ENCODE peak calls at places on chromosomes 12 and 14, in four cellular contexts. C, U, O and V are unnamed samples.

GRCh38 chr12:2083561-2083960 is 30.8 kb downstream of the CACNA1C start:
- DNase-seq in O (no peak), C (no peak), U (no peak), V (no peak)

GRCh38 chr12:102063066-102063465 is 1.3 kb upstream of the WASHC3 start:
- DNase-seq in O (no peak), C (no peak), U (no peak), V (no peak)

GRCh38 chr12:64066776-64067175 is 155.3 kb downstream of the KICS2 start:
- DNase-seq in O (no peak), U (no peak), C (no peak), V (no peak)

GRCh38 chr12:121781751-121782615 is 11.5 kb downstream of the RHOF start:
- DNase-seq in C (peak), O (no peak), U (no peak), V (no peak)

GRCh38 chr12:45730116-45730841 is 773 bp downstream of the ARID2 start:
- DNase-seq in C (peak), O (no peak), U (peak), V (peak)

GRCh38 chr14:98501836-98502235 is 770.2 kb downstream of the BCL11B start:
- DNase-seq in C (no peak), U (no peak), O (no peak), V (no peak)

GRCh38 chr12:45613306-45613705 is 116.2 kb upstream of the ARID2 start:
- DNase-seq in C (peak), U (no peak), O (peak), V (no peak)

GRCh38 chr12:75720807-75721206 is 209.4 kb upstream of the KRR1 start:
- DNase-seq in C (no peak), U (no peak), O (no peak), V (no peak)

GRCh38 chr12:7439579-7440505 is 4.1 kb downstream of the CD163L1 start:
- DNase-seq in U (peak), O (peak), C (peak), V (peak)

GRCh38 chr14:23829736-23830474 is 123.7 kb upstream of the DHRS4 start:
- DNase-seq in C (peak), U (no peak), O (peak), V (no peak)

GRCh38 chr12:40801861-40802260 is 109.6 kb downstream of the CNTN1 start:
- DNase-seq in C (no peak), O (no peak), U (no peak), V (no peak)

GRCh38 chr14:89407856-89408255 is 9.2 kb downstream of the FOXN3 start:
- DNase-seq in C (peak), O (no peak), U (no peak), V (no peak)

GRCh38 chr14:79464468-79464867 is 746.8 kb downstream of the DIO2 start:
- DNase-seq in C (no peak), O (no peak), U (no peak), V (no peak)

GRCh38 chr12:22684526-22685118 is 59.7 kb downstream of the ETNK1 start:
- DNase-seq in O (no peak), U (no peak), C (peak), V (no peak)

GRCh38 chr12:29148065-29148957 is 767 bp upstream of the FAR2 start:
- DNase-seq in C (peak), U (peak), O (no peak), V (peak)

GRCh38 chr14:68261092-68261842 is 441.7 kb downstream of the RAD51B start:
- DNase-seq in U (no peak), C (no peak), O (no peak), V (no peak)

GRCh38 chr12:120238839-120239445 is 26.6 kb downstream of the PXN start:
- DNase-seq in U (no peak), O (no peak), C (no peak), V (no peak)

GRCh38 chr14:72743626-72744025 is 150.3 kb downstream of the DPF3 start:
- DNase-seq in U (no peak), C (no peak), O (no peak), V (no peak)

GRCh38 chr12:9866786-9867379 is 2.3 kb downstream of the CLEC2B start:
- DNase-seq in O (no peak), C (no peak), U (no peak), V (no peak)

GRCh38 chr12:13099910-13100609 is 3.4 kb downstream of the GSG1 start:
- DNase-seq in C (peak), O (no peak), U (no peak), V (no peak)

GRCh38 chr12:104751024-104751570 is 207.0 kb downstream of the SLC41A2 start:
- DNase-seq in C (no peak), O (no peak), U (no peak), V (no peak)

GRCh38 chr14:20682435-20683124 is 1.8 kb upstream of the RNASE4 start:
- DNase-seq in U (peak), O (no peak), C (peak), V (peak)

GRCh38 chr12:109621864-109622485 is 48.4 kb downstream of the MVK start:
- DNase-seq in U (no peak), C (no peak), O (no peak), V (no peak)

GRCh38 chr12:125089083-125089482 is 23.8 kb downstream of the AACS start:
- DNase-seq in O (no peak), C (no peak), U (no peak), V (no peak)

GRCh38 chr12:53624956-53625355 is 1.2 kb downstream of the ATF7 start:
- DNase-seq in C (peak), U (no peak), O (no peak), V (no peak)

GRCh38 chr12:115380509-115381120 is 696.6 kb upstream of the TBX3 start:
- DNase-seq in O (no peak), U (no peak), C (no peak), V (no peak)

GRCh38 chr12:4178424-4179184 is 95.0 kb upstream of the CCND2 start:
- DNase-seq in C (no peak), O (no peak), U (no peak), V (no peak)

GRCh38 chr12:105474672-105475071 is 144.2 kb downstream of the C12orf75 start:
- DNase-seq in U (no peak), O (no peak), C (no peak), V (no peak)

GRCh38 chr14:25472700-25473099 is 422.8 kb upstream of the STXBP6 start:
- DNase-seq in C (no peak), O (no peak), U (no peak), V (no peak)

GRCh38 chr12:76558684-76559276 is 791 bp downstream of the OSBPL8 start:
- DNase-seq in O (no peak), U (peak), C (peak), V (peak)

GRCh38 chr12:120199595-120200306 is 1.2 kb downstream of the RPLP0 start:
- DNase-seq in O (peak), C (peak), U (no peak), V (no peak)

GRCh38 chr14:95320076-95320895 is 578 bp upstream of the CLMN start:
- DNase-seq in O (no peak), U (peak), C (no peak), V (no peak)

GRCh38 chr14:52003324-52003723 is 14.0 kb downstream of the RTRAF start:
- DNase-seq in O (no peak), C (peak), U (no peak), V (no peak)

GRCh38 chr12:55713721-55714120 is 2.1 kb upstream of the BLOC1S1 start:
- DNase-seq in U (no peak), O (no peak), C (peak), V (no peak)

GRCh38 chr12:18868673-18869072 is 130.8 kb downstream of the CAPZA3 start:
- DNase-seq in O (no peak), C (no peak), U (no peak), V (no peak)

GRCh38 chr12:25005376-25005775 is 56.5 kb upstream of the BCAT1 start:
- DNase-seq in U (no peak), C (no peak), O (no peak), V (no peak)

GRCh38 chr12:67667276-67668073 is 18.9 kb downstream of the DYRK2 start:
- DNase-seq in U (no peak), C (peak), O (no peak), V (no peak)

GRCh38 chr12:126937431-126937830 is 1329.5 kb upstream of the TMEM132C start:
- DNase-seq in C (no peak), O (no peak), U (no peak), V (no peak)

GRCh38 chr14:89908712-89909450 is 45.6 kb downstream of the EFCAB11 start:
- DNase-seq in C (no peak), O (no peak), U (no peak), V (no peak)

DNA sequence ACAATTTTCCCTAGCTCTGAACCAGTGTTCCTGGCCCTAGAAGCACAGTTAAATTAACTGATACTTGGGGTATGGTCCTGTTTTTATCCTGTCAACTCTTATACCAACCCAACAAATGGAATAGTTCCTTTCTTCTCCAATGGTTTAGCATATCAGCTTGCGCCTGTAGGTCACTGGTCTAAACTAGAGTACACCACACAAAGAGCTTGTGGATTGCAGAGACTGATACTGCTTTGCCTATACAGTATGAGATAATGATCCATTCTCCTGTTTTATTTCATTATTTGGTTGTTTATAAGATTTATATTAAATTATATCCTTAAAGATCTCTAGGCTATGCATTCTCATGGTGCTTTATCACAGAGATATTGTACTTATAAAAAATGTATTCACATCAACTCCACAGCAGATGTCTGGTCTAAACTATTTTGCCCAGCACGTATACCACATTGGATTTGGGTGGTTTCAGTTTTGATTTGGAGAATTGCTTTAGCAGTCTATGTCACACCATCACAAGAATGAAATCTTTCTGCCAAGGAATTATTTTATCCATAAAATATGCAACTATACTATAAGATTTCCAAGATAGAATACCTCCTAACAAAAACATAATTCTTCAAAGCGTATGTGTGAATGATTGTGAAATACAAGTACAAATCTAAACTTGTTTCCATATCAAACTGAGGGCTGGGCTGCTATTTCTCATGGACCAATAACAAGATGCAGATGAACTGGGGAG is 142.1 kb downstream of the SLC16A7 start:
- DNase-seq in O (no peak), U (no peak), C (peak), V (no peak)
- H3K4me3 ChIP-seq in O (peak), U (no peak), C (no peak), V (peak)

DNA sequence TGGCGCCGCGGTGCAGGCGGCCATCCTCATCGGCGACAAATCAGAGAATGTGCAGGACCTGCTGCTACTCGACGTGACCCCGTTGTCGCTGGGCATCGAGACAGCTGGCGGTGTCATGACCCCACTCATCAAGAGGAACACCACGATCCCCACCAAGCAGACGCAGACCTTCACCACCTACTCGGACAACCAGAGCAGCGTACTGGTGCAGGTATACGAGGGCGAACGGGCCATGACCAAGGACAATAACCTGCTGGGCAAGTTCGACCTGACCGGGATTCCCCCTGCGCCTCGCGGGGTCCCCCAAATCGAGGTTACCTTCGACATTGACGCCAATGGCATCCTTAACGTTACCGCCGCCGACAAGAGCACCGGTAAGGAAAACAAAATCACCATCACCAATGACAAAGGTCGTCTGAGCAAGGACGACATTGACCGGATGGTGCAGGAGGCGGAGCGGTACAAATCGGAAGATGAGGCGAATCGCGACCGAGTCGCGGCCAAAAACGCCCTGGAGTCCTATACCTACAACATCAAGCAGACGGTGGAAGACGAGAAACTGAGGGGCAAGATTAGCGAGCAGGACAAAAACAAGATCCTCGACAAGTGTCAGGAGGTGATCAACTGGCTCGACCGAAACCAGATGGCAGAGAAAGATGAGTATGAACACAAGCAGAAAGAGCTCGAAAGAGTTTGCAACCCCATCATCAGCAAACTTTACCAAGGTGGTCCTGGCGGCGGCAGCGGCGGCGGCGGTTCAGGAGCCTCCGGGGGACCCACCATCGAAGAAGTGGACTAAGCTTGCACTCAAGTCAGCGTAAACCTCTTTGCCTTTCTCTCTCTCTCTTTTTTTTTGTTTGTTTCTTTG is 1.7 kb downstream of the HSPA2 start:
- DNase-seq in U (peak), O (no peak), C (no peak), V (no peak)
- H3K4me3 ChIP-seq in U (peak), O (peak), C (peak), V (peak)

DNA sequence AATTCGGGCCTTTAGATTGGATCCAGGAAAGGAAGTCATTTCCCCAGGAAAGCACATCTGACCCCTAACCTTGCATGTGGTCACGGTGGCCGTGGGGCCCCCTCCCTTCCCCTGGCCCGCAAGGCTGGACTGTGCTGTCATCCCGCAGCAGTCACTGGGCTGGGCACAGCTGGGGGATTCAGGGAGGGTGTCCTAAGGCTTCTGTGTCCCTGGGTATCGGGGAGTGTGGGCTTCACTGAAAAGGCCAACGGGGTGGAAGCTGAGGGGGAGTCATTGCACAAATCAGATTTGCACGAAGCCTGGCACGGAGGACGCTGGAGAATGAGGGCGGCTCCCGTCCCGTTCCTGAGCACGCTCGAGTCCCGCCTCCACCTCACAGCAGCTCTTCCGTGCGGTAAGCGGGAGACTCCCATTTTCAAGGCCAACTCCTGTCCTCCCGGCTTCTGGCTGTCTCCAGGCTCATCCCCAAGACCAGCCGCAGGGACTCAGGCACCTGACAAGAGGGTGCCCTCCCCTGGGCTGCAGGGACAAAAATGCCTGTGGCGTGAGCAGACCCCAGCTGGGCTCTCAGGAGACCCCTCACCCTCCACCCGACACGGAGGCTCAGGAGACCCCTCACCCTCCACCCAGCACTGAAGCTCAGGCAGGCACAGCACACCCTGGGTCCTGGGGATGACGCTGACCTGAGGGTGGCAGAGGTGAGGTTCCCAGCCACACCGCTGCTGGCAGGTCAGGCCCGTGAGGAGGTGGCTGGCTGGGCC is 9.5 kb downstream of the XRCC3 start:
- DNase-seq in U (peak), C (no peak), O (no peak), V (peak)
- H3K4me3 ChIP-seq in U (no peak), C (no peak), O (no peak), V (no peak)

DNA sequence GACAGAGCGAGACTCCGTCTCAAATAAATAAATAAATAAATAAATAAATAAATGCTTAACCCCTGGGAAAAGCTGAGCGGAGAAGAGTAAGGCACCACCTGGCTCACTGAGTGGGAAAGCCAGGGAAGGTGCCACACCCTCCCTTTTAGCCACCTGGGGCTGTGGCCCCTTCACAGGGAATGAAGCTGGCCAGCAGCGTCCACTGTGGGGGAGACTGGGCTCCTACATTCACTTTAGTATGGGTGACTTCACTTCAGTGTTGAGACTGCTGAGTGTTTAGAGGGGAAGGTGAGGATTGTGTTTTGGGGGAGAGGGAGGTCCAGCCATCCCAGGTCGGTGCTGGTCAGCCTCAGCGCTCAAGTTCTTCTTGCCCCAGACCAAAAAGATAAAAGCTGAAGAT is 1.5 kb downstream of the NAB2 start:
- DNase-seq in C (no peak), O (no peak), U (no peak), V (no peak)
- H3K4me3 ChIP-seq in C (peak), O (peak), U (peak), V (peak)

DNA sequence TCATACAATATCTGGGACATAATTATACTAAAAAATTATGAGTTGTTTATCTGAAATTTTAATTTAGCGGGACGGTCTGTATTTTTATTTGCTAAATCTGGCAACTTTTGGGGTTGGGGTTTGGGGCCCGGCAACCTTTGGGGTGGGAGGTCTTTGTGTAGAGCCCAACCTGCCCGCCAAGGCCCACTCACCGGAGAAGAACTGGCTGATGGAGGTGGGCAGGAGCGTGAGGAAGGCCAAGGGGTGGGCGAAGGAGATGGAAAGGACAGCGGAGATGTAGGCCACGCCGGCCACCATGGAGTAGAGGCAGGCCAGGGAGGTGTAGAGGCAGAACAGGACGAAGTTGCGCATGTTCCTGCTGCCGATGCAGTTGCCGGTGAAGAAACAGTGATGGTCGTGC is 2.6 kb downstream of the ZDHHC22 start:
- DNase-seq in O (no peak), C (no peak), U (peak), V (peak)
- H3K4me3 ChIP-seq in O (no peak), C (no peak), U (no peak), V (no peak)

GRCh38 chr12:26062566-26062965 is 62.3 kb downstream of the BHLHE41 start:
- DNase-seq in C (peak), U (no peak), O (peak), V (no peak)
- H3K4me3 ChIP-seq in C (no peak), U (no peak), O (no peak), V (no peak)

DNA sequence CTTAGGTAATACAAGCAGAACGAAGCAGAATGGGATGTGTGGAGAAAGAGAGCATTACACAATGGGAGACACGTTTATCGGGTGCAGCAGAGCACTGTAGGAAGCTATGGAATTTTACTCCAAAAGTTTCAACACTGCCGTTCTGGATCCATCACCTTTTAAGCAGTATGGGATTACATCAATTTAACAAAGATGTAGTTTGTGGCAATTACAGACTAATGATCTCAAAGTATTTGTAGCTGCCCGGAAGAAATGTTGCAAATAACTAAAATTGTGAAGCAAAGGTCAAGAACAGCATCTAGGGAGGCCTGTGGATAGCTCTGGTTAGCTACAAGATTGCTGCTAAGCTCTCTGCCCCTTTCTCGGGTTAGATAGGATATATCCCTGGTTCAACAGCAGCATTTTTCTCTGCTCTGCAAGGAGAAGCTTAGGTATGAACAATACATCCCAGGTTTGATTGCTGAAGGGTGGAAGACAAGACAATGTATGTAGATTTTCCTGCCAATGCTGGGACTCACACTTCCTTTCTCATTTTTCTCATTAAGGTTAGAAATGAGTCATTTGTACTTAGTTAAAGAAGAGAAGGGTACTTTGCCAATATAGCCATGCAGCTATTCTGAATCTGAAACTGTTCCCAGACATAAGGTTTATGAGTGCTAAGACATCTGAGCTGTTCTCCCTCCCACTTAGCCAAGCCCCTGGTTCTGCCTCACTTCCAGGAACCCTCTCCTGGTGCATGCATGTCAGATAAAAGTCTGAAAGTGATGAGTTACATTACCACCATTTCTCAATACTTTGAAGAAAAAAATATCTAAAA is 75.0 kb upstream of the HIF1A start:
- DNase-seq in U (no peak), O (peak), C (peak), V (no peak)
- H3K4me3 ChIP-seq in U (no peak), O (no peak), C (peak), V (no peak)